ENCODE peak calls at places on chromosomes 7 and 10, in eight cellular contexts. X, Q, I, L, F, B, H and M are unnamed samples.

GRCh38 chr10:78231930-78232329 is 198.3 kb downstream of the RPS24 start:
- DNase-seq in Q (no peak), B (peak; percentile 18), I (peak; percentile 47), F (no peak), L (no peak), X (no peak), H (no peak), M (peak; percentile 42)

GRCh38 chr7:333399-333776 is 43.4 kb downstream of the FOXL3 start:
- DNase-seq in I (no peak), L (peak; percentile 42), B (peak; percentile 51), X (peak; percentile 82), H (no peak), Q (no peak), F (no peak), M (peak; percentile 16)

GRCh38 chr7:152354061-152354460 is 81.7 kb downstream of the KMT2C start:
- DNase-seq in B (no peak), F (no peak), I (no peak), X (no peak), Q (no peak), H (no peak), L (no peak), M (no peak)

GRCh38 chr10:51800725-51801455 is 101.5 kb upstream of the CSTF2T start:
- DNase-seq in Q (no peak), H (no peak), I (no peak), L (no peak), B (no peak), F (no peak), X (no peak), M (no peak)

GRCh38 chr7:106773228-106773627 is 91.9 kb upstream of the PIK3CG start:
- DNase-seq in Q (no peak), I (peak; percentile 27), X (no peak), B (peak; percentile 32), H (no peak), F (no peak), L (no peak), M (no peak)

GRCh38 chr7:124908258-124908657 is 21.4 kb downstream of the POT1 start:
- DNase-seq in B (no peak), H (no peak), X (no peak), F (no peak), L (no peak), Q (no peak), I (no peak), M (no peak)

GRCh38 chr10:99395750-99396445 is 34.5 kb downstream of the GOT1 start:
- DNase-seq in F (no peak), Q (no peak), H (no peak), I (no peak), B (no peak), X (no peak), L (peak; percentile 31), M (peak; percentile 49)

GRCh38 chr7:56079450-56080185 is 13.1 kb downstream of the PHKG1 start:
- DNase-seq in L (no peak), X (peak; percentile 91), H (no peak), F (no peak), B (no peak), Q (no peak), I (peak; percentile 59), M (no peak)

GRCh38 chr10:69333205-69333604 is 54.9 kb downstream of the HK1 start:
- DNase-seq in F (no peak), H (no peak), X (no peak), Q (no peak), L (no peak), B (peak; percentile 82), I (peak; percentile 81), M (no peak)

GRCh38 chr10:122018951-122019413 is 30.0 kb downstream of the TACC2 start:
- DNase-seq in B (peak; percentile 7), L (no peak), F (no peak), Q (no peak), X (no peak), H (no peak), I (no peak), M (no peak)

GRCh38 chr7:158695726-158696452 is 8.7 kb downstream of the NCAPG2 start:
- DNase-seq in X (no peak), Q (peak; percentile 42), L (no peak), B (no peak), F (peak; percentile 10), H (peak; percentile 53), I (peak; percentile 64), M (peak; percentile 71)

GRCh38 chr7:77549103-77549870 is 12.2 kb downstream of the PTPN12 start:
- DNase-seq in H (no peak), X (no peak), F (no peak), I (no peak), Q (no peak), B (no peak), L (no peak), M (no peak)

GRCh38 chr10:62422068-62422590 is 48.0 kb downstream of the ZNF365 start:
- DNase-seq in H (no peak), I (no peak), B (no peak), F (no peak), L (peak; percentile 39), Q (no peak), X (no peak), M (peak; percentile 10)

GRCh38 chr7:12067156-12067831 is 143.8 kb upstream of the TMEM106B start:
- DNase-seq in F (peak; percentile 31), H (peak; percentile 45), I (peak; percentile 89), B (peak; percentile 89), L (peak; percentile 41), X (no peak), Q (peak; percentile 72), M (peak; percentile 75)

GRCh38 chr10:35464805-35465456 is 128.6 kb downstream of the CCNY start:
- DNase-seq in X (no peak), F (no peak), L (no peak), Q (no peak), H (no peak), B (no peak), I (peak; percentile 73), M (no peak)

GRCh38 chr10:132163278-132163765 is 23.4 kb upstream of the DPYSL4 start:
- DNase-seq in I (peak; percentile 94), L (no peak), H (peak; percentile 55), Q (peak; percentile 62), F (no peak), X (no peak), B (peak; percentile 54), M (peak; percentile 43)